ENCODE peak calls at places on chromosomes 6 and 20, in four cellular contexts. G is Peyer's patch, T is Calu3, L is GM10248. C is an unnamed sample.

GRCh38 chr6:34745277-34746103 is 11.8 kb upstream of the SNRPC start:
- DNase-seq in L (no peak), T (peak; percentile 94), G (peak; percentile 65), C (no peak)

GRCh38 chr20:24584538-24585356 is 115.3 kb downstream of the SYNDIG1 start:
- DNase-seq in G (no peak), T (no peak), L (no peak), C (no peak)

GRCh38 chr6:42514746-42515145 is 49.1 kb upstream of the UBR2 start:
- DNase-seq in T (no peak), L (no peak), G (no peak), C (no peak)

GRCh38 chr6:131831886-131832285 is 24.1 kb downstream of the ENPP1 start:
- DNase-seq in T (no peak), L (no peak), G (no peak), C (no peak)

GRCh38 chr6:148509789-148510581 is 167.3 kb downstream of the SASH1 start:
- DNase-seq in L (peak; percentile 46), G (no peak), T (no peak), C (no peak)

GRCh38 chr6:31771992-31772358 is 5.2 kb downstream of the VWA7 start:
- DNase-seq in G (no peak), T (no peak), L (no peak), C (no peak)

GRCh38 chr20:47355489-47356219 is 845 bp downstream of the ZMYND8 start:
- DNase-seq in T (no peak), G (no peak), L (no peak), C (peak; percentile 17)

GRCh38 chr6:50851269-50851847 is 32.7 kb downstream of the TFAP2B start:
- DNase-seq in G (no peak), T (no peak), L (no peak), C (no peak)

GRCh38 chr6:117265425-117266266 is at the start of gene VGLL2:
- DNase-seq in L (peak; percentile 25), G (no peak), T (no peak), C (no peak)

GRCh38 chr6:88730602-88731001 is 232.8 kb downstream of the RNGTT start:
- DNase-seq in T (no peak), L (no peak), G (no peak), C (no peak)

GRCh38 chr6:26131618-26132017 is 44.4 kb downstream of the HFE start:
- DNase-seq in L (no peak), G (no peak), T (no peak), C (no peak)

GRCh38 chr6:23180504-23181293 is 611.3 kb downstream of the HDGFL1 start:
- DNase-seq in G (no peak), T (no peak), L (no peak), C (no peak)

GRCh38 chr6:137868721-137869631 is 1.9 kb downstream of the TNFAIP3 start:
- DNase-seq in G (no peak), T (no peak), L (no peak), C (no peak)

GRCh38 chr6:137870286-137870685 is 3.2 kb downstream of the TNFAIP3 start:
- DNase-seq in G (no peak), L (no peak), T (no peak), C (no peak)

GRCh38 chr6:137870744-137871247 is 3.7 kb downstream of the TNFAIP3 start:
- DNase-seq in T (no peak), G (no peak), L (peak; percentile 44), C (no peak)

GRCh38 chr6:137871299-137871698 is 4.2 kb downstream of the TNFAIP3 start:
- DNase-seq in L (no peak), G (no peak), T (no peak), C (no peak)

GRCh38 chr6:137869781-137870180 is 2.7 kb downstream of the TNFAIP3 start:
- DNase-seq in L (no peak), G (no peak), T (no peak), C (no peak)
- TF ChIP-seq CTCF in L (no peak), G (no peak), T (no peak), C (no peak)

DNA sequence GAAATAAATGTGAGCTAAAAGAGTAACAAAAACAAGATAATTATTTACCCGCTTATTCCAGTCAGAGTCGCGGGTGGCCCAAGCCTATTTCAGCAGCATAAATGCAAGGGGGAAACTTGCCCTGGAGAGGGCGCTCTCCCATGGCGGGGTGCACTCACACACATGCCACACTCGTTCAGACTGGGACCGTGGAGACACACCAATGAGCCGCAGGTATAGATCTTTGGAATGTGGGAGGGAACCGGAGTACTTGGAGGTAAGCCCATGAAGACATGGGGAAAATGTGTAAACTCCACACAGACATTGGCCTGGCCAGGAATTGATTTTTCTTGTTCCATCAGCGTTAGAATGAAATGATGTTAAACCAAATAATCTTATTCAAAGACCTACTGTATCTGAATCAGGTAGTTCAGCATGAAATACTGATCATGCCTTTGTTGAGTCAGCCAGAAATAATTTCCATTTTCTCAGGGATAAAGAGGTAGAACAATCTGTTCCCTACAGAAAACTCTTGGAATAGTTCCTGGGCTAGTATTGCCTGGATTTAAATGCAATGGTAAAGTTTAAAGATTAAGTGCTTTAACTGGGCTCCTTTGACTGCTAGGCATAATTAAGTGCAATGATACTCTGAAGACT is 191.5 kb downstream of the MCHR2 start:
- DNase-seq in G (no peak), L (no peak), T (peak; percentile 47), C (no peak)
- TF ChIP-seq CTCF in G (no peak), L (no peak), T (no peak), C (no peak)

DNA sequence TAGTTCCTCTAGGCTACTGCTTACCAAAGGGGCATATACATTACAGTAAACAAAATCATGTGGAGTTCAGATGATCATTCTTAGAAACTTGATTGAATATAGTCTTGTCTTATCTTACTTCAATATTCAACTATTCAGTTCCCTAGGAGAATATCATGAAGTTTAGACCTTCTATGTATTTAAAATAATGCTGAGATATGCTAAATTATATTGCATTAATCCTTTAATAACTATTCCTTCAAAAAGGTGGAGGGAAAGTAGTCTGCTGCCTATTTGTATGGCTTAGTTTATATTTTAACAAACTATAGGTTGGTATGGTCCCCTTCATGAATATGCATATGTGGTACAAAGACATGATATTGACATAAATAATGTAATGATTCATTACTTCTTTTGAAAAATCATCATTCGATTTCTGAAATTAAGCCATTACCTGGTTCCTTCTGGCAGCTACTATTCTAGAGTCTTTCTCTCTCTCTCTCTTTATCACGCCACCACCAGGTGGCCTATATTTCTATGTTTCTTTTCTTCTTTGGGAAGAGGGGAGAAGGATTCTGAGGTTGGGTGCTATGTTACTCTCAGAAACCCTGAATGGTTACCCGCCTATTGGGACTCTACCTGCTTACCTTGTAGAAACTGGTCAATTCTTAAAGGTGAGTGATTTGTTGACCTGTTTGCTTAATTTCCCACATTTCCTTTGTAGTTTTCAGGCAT is 855.8 kb downstream of the HACE1 start:
- DNase-seq in L (no peak), G (no peak), T (no peak), C (no peak)
- TF ChIP-seq CTCF in L (no peak), G (no peak), T (no peak), C (no peak)

DNA sequence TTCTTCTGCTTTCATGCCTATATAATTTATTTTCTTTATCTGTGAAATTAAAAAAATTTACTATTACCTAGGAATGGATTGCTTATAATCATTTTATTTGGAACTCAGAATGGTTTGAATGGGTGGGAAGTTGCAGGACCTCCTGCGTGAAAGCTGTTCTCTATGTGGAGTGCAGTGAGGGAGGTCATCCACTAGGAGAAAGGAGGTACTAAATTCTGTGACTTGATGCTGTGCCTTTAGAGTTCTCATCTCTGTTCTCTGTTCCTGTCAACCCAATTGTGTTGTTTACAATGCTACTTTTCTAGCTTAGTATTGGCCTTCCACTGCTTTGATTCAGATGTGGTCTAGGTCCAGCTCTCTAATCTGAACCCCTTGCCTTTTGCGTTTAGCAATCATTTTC is 65.0 kb upstream of the HIVEP1 start:
- DNase-seq in T (no peak), L (no peak), G (no peak), C (no peak)
- TF ChIP-seq CTCF in T (no peak), L (no peak), G (peak; percentile 10), C (no peak)

DNA sequence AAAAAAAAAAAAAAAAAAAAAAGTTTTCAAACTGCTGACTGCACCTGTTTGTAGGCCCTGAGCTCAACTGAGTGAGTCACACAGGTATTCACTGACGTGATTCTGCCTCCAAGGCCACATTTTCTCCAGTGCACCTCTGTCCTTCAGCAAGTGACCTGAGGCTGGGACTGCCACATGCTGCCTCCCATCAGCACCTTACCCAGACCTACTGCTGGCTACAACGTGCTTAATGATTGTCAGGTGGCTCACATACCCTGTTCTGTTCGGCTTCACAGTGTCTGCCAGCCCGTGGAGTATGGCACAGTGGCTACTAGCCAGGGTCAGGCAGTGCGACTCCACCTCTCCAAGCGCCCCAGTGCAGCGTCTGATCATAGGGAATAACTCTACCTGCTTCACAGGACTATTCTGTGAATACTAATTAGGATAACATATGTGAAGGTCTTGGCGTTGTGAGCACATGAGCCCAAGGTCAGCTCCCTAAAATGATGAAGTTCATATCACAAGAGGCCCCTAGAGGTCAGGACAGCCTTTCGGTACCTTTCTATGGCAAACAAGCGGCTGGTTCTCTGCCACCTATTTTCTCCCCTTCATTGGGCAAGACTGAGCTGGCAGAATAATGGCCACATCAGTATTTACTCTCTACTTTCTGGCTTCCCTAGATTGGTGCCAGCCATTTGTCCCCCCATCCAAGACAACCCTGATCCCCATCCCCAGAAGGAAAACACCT is 28.1 kb downstream of the RIPOR3 start:
- DNase-seq in T (peak; percentile 79), G (peak; percentile 72), L (no peak), C (no peak)
- TF ChIP-seq CTCF in T (peak; percentile 63), G (peak; percentile 49), L (no peak), C (no peak)

DNA sequence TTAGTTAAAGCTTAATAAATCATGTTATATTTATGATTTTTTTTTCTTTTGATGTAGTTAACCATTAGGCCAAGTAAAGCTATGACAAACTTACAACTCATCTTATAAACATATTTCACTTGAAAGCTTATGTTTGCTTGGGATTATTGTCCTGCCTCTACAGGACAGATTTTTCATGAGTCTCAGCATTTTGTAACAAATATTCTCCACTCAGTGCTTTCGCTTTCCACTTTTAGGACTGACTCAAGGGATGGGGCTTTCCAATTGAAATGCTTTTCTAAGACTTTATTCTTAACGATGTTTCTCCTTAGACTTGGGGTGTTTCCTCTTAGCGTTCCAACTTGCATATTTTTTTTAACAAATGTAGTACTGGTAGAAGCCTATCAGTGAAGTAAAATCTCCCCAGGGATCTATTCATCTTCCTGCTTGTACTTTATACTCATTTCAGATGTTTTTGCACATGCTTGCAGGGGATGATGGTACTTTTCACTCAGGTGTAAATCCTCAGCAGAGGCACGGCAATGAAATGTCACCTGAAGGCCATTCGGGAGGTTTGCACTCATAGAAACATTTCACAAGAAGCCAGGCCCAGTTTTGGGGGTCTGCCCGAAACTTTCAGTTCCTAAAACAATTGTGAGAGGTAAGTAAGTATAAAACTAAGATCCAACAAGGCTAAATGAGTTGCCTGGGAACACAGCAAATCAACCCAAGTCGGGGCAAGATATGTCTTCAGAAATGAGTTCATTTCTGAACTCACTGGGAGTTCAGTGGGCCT is 298.1 kb upstream of the FOXQ1 start:
- DNase-seq in L (no peak), T (no peak), G (no peak), C (no peak)
- TF ChIP-seq CTCF in L (no peak), T (no peak), G (no peak), C (no peak)

DNA sequence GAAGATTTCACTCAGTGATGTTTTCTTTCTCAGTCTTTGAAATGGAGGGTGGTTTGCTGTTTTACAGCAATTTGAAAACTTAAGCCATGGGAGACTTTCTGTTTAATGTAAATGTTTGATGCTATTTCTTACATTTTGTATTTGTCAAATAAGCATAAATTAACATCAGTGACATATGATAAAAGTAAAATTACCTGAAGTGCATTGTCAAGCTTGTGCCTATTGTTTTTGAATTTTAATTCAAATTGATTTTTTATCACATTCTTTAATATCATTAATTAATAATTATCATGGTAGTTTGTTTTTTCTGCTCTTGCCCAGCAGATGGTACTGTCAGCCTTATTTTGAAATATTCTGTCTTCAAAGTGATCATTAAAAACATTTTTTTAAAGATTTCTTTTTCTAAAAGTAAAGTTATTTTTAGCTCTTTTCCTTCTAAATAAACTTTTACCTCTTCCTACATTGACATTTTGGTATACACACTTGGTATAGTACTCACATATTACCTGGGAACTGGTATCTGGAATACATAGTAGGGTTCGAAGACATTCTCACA is 29.1 kb downstream of the L3MBTL3 start:
- DNase-seq in L (no peak), T (no peak), G (no peak), C (no peak)
- TF ChIP-seq CTCF in L (no peak), T (no peak), G (no peak), C (no peak)

C was measured in natural killer cell.